ENCODE peak calls at places on chromosomes 5 and 9, in six cellular contexts. Q is sigmoid colon, I is stomach, V is A549, L is aorta, T is lung. K is an unnamed sample.

GRCh38 chr5:107513337-107514125 is 157.2 kb downstream of the EFNA5 start:
- DNase-seq in Q (no peak), I (no peak), V (no peak), L (no peak), T (no peak), K (no peak)

GRCh38 chr5:77844408-77845272 is 68.5 kb upstream of the TBCA start:
- DNase-seq in Q (no peak), I (no peak), V (no peak), L (no peak), T (no peak), K (no peak)

GRCh38 chr5:87195616-87196015 is 72.1 kb upstream of the RASA1 start:
- DNase-seq in Q (no peak), I (no peak), V (no peak), L (no peak), T (no peak), K (no peak)

GRCh38 chr9:87594218-87594617 is 96.6 kb downstream of the DAPK1 start:
- DNase-seq in Q (no peak), I (no peak), V (no peak), L (no peak), T (no peak), K (no peak)

GRCh38 chr5:43421450-43422133 is 9.4 kb upstream of the CCL28 start:
- DNase-seq in Q (no peak), I (no peak), V (no peak), L (no peak), T (no peak), K (no peak)

GRCh38 chr9:16726718-16727451 is 143.6 kb downstream of the BNC2 start:
- DNase-seq in Q (peak), I (peak), V (peak), L (peak), T (peak), K (no peak)

GRCh38 chr9:120265791-120266190 is 314.2 kb downstream of the CDK5RAP2 start:
- DNase-seq in Q (no peak), I (no peak), V (no peak), L (no peak), T (no peak), K (no peak)

GRCh38 chr9:77177894-77178794 is 810 bp downstream of the VPS13A start:
- DNase-seq in Q (peak), I (peak), V (peak), L (peak), T (peak), K (no peak)

GRCh38 chr5:112141582-112141981 is 277.5 kb downstream of the EPB41L4A start:
- DNase-seq in Q (no peak), I (no peak), V (no peak), L (no peak), T (no peak), K (no peak)

GRCh38 chr5:16894236-16895057 is 41.6 kb downstream of the MYO10 start:
- DNase-seq in Q (no peak), I (peak), V (peak), L (no peak), T (no peak), K (peak)

GRCh38 chr9:130935660-130936271 is 3.3 kb downstream of the FIBCD1 start:
- DNase-seq in Q (no peak), I (no peak), V (no peak), L (no peak), T (no peak), K (no peak)
- H3K27ac ChIP-seq in Q (peak), I (no peak), V (peak), L (no peak), T (no peak), K (peak)

DNA sequence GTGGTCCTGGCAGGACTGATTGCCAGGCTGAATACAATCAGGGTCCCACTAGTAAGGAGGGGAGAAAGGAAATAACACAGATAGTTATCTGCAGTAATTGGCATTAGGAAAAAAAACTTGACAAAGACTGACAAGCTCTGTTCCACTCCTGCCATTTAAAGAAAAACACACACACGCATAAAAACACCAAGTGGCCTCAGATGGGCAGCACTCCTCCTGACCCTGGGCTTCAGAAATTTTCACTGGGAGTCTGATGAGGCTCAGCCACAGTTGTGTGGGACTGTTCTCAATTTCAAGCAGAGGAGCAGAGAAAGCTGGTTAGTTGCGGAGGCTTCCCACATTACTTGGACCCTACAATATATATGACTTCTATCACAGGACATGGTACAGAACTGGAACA is 77.3 kb upstream of the ZNF169 start:
- DNase-seq in Q (no peak), I (no peak), V (no peak), L (no peak), T (no peak), K (no peak)
- H3K27ac ChIP-seq in Q (peak), I (peak), V (no peak), L (no peak), T (peak), K (no peak)

DNA sequence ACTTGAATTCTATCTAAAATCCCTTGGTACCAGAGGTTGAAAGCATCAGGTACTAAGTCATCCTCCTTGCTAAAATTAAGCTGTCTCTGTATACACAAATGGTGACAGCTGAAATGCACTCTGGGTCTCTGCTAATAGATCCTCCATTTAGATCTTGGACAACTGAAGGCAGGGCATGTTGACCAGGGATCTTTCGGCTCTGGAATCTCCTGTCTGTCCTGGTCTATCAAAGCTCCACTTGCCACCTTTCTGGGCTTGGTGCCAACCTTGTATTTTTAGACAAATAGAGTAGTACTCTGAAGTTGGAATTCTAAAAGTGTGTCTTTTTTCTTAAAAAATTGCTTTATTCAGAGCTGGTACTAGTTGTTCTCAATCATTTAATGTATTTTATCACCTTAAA is 135.2 kb upstream of the HMHB1 start:
- DNase-seq in Q (no peak), I (no peak), V (no peak), L (no peak), T (no peak), K (no peak)
- H3K27ac ChIP-seq in Q (no peak), I (no peak), V (peak), L (no peak), T (no peak), K (no peak)

GRCh38 chr5:145244788-145245187 is 590.4 kb downstream of the PRELID2 start:
- DNase-seq in Q (no peak), I (no peak), V (no peak), L (no peak), T (no peak), K (no peak)
- H3K27ac ChIP-seq in Q (no peak), I (no peak), V (no peak), L (no peak), T (no peak), K (no peak)

DNA sequence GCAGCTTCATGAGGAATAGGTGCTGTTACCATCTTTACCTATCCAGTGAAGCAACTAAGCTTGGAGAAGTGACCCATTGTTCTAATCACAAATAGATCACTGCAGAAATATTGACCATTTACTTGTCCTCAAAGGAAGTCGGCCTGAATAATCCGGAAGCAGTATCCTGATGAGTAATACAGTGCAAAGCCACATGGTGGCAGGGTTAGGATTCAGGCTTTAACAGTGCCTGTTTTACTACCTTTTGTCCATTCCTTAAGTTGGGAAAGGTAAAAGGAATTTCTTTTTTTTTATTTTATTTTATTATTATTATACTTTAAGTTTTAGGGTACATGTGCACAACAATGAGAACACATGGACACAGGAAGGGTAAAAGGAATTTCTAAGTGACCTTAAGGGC is 336.3 kb downstream of the KDM4C start:
- DNase-seq in Q (no peak), I (no peak), V (no peak), L (no peak), T (no peak), K (no peak)
- H3K27ac ChIP-seq in Q (no peak), I (no peak), V (no peak), L (no peak), T (no peak), K (no peak)

K was measured in epithelial cell of prostate.